ENCODE peak calls at places on chromosomes 3 and 15, in four cellular contexts. G is fibroblast of mammary gland, P is uterus, A is psoas muscle. Z is an unnamed sample.

GRCh38 chr3:97910931-97911351 is 61.3 kb downstream of the RIOX2 start:
- DNase-seq in A (no peak), G (no peak), P (no peak), Z (no peak)

GRCh38 chr15:28118531-28118930 is 19.4 kb upstream of the OCA2 start:
- DNase-seq in A (no peak), P (no peak), G (no peak), Z (no peak)

GRCh38 chr3:101085752-101086151 is 92.5 kb upstream of the ABI3BP start:
- DNase-seq in G (no peak), A (no peak), P (no peak), Z (no peak)

GRCh38 chr15:28094732-28095521 is 4.2 kb downstream of the OCA2 start:
- DNase-seq in P (no peak), G (no peak), A (peak), Z (no peak)

GRCh38 chr3:142027295-142027694 is 122.0 kb downstream of the TFDP2 start:
- DNase-seq in G (peak), P (no peak), A (no peak), Z (no peak)

GRCh38 chr3:123044981-123045763 is 17.6 kb upstream of the SEMA5B start:
- DNase-seq in G (no peak), A (no peak), P (no peak), Z (no peak)

GRCh38 chr15:87591042-87591441 is 665.5 kb downstream of the NTRK3 start:
- DNase-seq in G (no peak), A (no peak), P (no peak), Z (no peak)

GRCh38 chr3:170739410-170739809 is 130.6 kb downstream of the RPL22L1 start:
- DNase-seq in A (no peak), P (no peak), G (no peak), Z (no peak)

GRCh38 chr3:51378726-51379125 is 6.4 kb upstream of the MANF start:
- DNase-seq in G (no peak), A (no peak), P (no peak), Z (no peak)

GRCh38 chr15:65985387-65985786 is 116.1 kb downstream of the RAB11A start:
- DNase-seq in G (no peak), P (no peak), A (no peak), Z (no peak)

GRCh38 chr3:29335438-29335837 is 54.6 kb downstream of the RBMS3 start:
- DNase-seq in G (peak), A (peak), P (peak), Z (peak)

GRCh38 chr3:181133832-181134231 is 144.3 kb upstream of the DNAJC19 start:
- DNase-seq in G (no peak), A (no peak), P (no peak), Z (no peak)

GRCh38 chr15:90106522-90107117 is 4.4 kb upstream of the IDH2 start:
- DNase-seq in P (no peak), G (peak), A (peak), Z (no peak)

GRCh38 chr3:49787182-49787464 is 781 bp upstream of the IP6K1 start:
- DNase-seq in G (peak), A (no peak), P (no peak), Z (no peak)

GRCh38 chr15:32889189-32889588 is 171.4 kb downstream of the GREM1 start:
- DNase-seq in A (no peak), P (no peak), G (no peak), Z (no peak)

GRCh38 chr15:69129026-69129385 is 31.4 kb upstream of the GLCE start:
- DNase-seq in G (no peak), P (no peak), A (no peak), Z (no peak)

GRCh38 chr3:183591881-183592521 is 36.5 kb upstream of the KLHL6 start:
- DNase-seq in A (no peak), G (no peak), P (no peak), Z (no peak)

GRCh38 chr3:120497318-120497717 is 46.5 kb upstream of the FSTL1 start:
- DNase-seq in P (no peak), A (no peak), G (peak), Z (peak)

GRCh38 chr15:44340410-44340809 is 51.9 kb downstream of the GOLM2 start:
- DNase-seq in G (peak), A (no peak), P (no peak), Z (peak)

GRCh38 chr3:139758654-139759291 is 81.0 kb upstream of the NMNAT3 start:
- DNase-seq in G (no peak), P (no peak), A (no peak), Z (no peak)

GRCh38 chr15:42085236-42085605 is 9.1 kb downstream of the PLA2G4D start:
- DNase-seq in A (no peak), G (no peak), P (no peak), Z (no peak)

GRCh38 chr15:31079519-31079918 is 22.0 kb downstream of the TRPM1 start:
- DNase-seq in G (no peak), P (no peak), A (no peak), Z (no peak)

GRCh38 chr15:91199511-91199910 is 99.5 kb downstream of the SV2B start:
- DNase-seq in A (no peak), P (no peak), G (no peak), Z (no peak)

GRCh38 chr3:141476033-141476432 is 10.8 kb upstream of the RASA2 start:
- DNase-seq in P (no peak), A (no peak), G (no peak), Z (no peak)

GRCh38 chr3:180358179-180358578 is 243.8 kb upstream of the TTC14 start:
- DNase-seq in A (no peak), G (peak), P (no peak), Z (no peak)

GRCh38 chr3:119643528-119643927 is 16.9 kb downstream of the POPDC2 start:
- DNase-seq in A (no peak), P (no peak), G (peak), Z (no peak)

GRCh38 chr3:128294999-128295468 is 141.8 kb downstream of the EEFSEC start:
- DNase-seq in G (no peak), P (no peak), A (no peak), Z (no peak)

GRCh38 chr15:62115847-62116246 is 49.1 kb downstream of the C2CD4A start:
- DNase-seq in A (no peak), P (no peak), G (no peak), Z (no peak)

GRCh38 chr15:77002954-77003912 is 8.3 kb downstream of the PSTPIP1 start:
- DNase-seq in G (no peak), A (peak), P (no peak), Z (no peak)

GRCh38 chr3:97360804-97361203 is 403.8 kb upstream of the ARL6 start:
- DNase-seq in P (no peak), A (no peak), G (no peak), Z (no peak)

GRCh38 chr15:44654858-44655257 is 8.6 kb downstream of the SPG11 start:
- DNase-seq in P (no peak), A (no peak), G (peak), Z (peak)

GRCh38 chr3:44509985-44510360 is 32.5 kb upstream of the ZNF445 start:
- DNase-seq in A (no peak), G (peak), P (no peak), Z (peak)

GRCh38 chr15:63856711-63857458 is 23.1 kb upstream of the HERC1 start:
- DNase-seq in P (no peak), A (no peak), G (peak), Z (peak)

GRCh38 chr15:38189651-38190280 is 62.9 kb upstream of the SPRED1 start:
- DNase-seq in P (no peak), G (no peak), A (no peak), Z (no peak)

GRCh38 chr15:76328962-76329361 is 7.6 kb upstream of the ISL2 start:
- DNase-seq in A (no peak), G (peak), P (no peak), Z (no peak)

GRCh38 chr3:73490453-73491311 is 134.1 kb downstream of the PDZRN3 start:
- DNase-seq in P (no peak), A (peak), G (peak), Z (no peak)

GRCh38 chr3:65595222-65595996 is 443.3 kb downstream of the MAGI1 start:
- DNase-seq in P (no peak), G (no peak), A (no peak), Z (no peak)

GRCh38 chr3:65597952-65598413 is 440.7 kb downstream of the MAGI1 start:
- DNase-seq in P (no peak), A (no peak), G (no peak), Z (no peak)

GRCh38 chr3:65597225-65597951 is 441.3 kb downstream of the MAGI1 start:
- DNase-seq in A (no peak), G (no peak), P (no peak), Z (no peak)

GRCh38 chr3:65595997-65596300 is 442.8 kb downstream of the MAGI1 start:
- DNase-seq in P (no peak), G (no peak), A (no peak), Z (no peak)

GRCh38 chr3:65596511-65597224 is 442.1 kb downstream of the MAGI1 start:
- DNase-seq in A (no peak), G (no peak), P (no peak), Z (no peak)
- H3K4me3 ChIP-seq in A (peak), G (no peak), P (peak), Z (peak)

DNA sequence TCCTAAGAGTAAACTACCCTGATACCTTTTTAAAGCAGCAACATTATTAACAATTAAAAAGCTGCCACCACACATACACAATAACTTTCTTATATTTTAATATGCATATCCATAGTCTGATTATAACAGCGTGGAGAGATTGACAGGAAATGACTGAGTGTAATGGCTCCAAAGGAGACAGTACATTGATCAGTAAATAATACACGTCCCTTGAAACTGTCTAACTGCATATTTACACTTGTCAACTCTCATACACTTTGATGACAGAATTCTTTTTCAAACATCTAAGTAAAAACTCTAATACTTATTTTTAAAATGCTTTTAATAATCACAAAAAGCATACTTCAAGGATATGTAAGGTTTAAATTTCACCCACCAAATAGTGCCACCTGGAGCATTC is 99.5 kb downstream of the FOXP1 start:
- DNase-seq in A (no peak), P (no peak), G (no peak), Z (no peak)
- TF ChIP-seq CTCF in A (no peak), P (no peak), G (no peak), Z (no peak)

GRCh38 chr15:72195101-72195511 is 2.5 kb downstream of the GRAMD2A start:
- DNase-seq in A (no peak), G (no peak), P (no peak), Z (no peak)

GRCh38 chr15:72197045-72197459 is 535 bp downstream of the GRAMD2A start:
- DNase-seq in G (no peak), P (no peak), A (no peak), Z (no peak)

GRCh38 chr15:72198410-72199270 is 1.1 kb upstream of the GRAMD2A start:
- DNase-seq in P (no peak), A (no peak), G (no peak), Z (no peak)

GRCh38 chr15:72197460-72198409 is at the start of gene GRAMD2A:
- DNase-seq in P (no peak), A (peak), G (peak), Z (no peak)

DNA sequence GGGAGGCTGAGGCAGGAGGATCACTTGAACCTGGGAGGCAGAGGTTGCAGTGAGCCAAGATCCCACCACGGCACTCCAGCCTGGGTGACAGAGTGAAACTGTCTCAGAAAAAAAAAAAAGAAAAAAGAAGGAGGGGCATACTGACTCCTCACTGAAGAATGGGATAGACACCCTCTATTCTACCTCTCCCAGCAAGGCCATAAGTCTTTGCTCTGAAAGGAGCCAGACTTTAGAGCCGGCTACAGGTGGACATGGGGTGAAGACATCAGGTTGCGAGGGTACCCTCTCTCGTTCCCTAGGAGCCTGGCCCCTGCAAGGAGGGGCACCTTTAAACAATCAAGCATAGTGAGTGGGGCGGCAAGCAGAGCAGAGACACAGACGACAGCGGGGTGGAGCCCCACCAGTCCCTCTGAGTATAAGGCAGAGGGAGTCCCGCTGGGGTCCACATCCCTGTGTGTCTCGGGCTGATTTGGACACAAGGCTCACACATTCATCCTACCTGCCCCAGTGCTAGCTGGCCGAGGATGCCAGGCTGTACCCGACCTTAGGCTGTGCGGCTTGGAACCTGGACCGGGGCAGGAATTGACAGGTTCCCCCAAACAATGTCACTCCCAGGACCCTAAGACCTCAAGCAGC is 1.1 kb downstream of the GRAMD2A start:
- DNase-seq in G (no peak), A (no peak), P (no peak), Z (no peak)
- H3K4me3 ChIP-seq in G (no peak), A (no peak), P (no peak), Z (no peak)

DNA sequence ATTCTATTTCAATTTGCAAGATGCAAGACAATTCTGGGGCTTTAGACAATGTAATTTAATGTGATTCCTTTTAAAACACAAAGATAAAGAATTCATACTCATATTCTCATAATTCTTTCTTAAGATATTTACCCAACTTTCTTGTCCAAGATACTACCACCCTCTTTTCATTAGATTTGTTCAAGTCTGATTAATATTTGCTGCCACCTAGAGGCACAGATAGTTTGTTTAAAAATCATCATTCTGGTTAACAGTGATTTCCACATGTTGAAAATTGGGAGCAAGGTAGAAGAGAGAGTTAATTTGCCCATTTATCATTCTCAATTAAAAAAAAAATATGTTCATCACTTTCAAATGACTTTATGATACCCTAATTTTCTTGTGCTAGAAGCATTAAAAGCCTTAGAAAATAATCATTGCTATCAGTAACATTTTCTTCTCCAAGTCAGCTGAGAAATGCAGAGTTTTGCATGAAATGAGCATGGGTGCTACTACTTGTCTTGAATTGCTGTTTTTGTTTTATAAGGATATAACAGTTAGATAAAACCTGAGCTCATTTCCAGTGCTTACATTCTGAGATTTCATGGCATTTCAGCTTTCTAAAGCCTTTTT is 11.6 kb downstream of the TAMM41 start:
- DNase-seq in A (no peak), P (no peak), G (peak), Z (no peak)
- TF ChIP-seq CTCF in A (peak), P (peak), G (peak), Z (peak)

GRCh38 chr15:81097116-81097892 is 36.8 kb upstream of the CFAP161 start:
- DNase-seq in A (no peak), G (no peak), P (no peak), Z (no peak)
- H3K4me3 ChIP-seq in A (no peak), G (no peak), P (no peak), Z (no peak)

GRCh38 chr3:36408146-36408545 is 27.8 kb downstream of the STAC start:
- DNase-seq in A (no peak), P (no peak), G (peak), Z (no peak)
- TF ChIP-seq CTCF in A (no peak), P (no peak), G (peak), Z (peak)

GRCh38 chr3:165919284-165919683 is 82.1 kb upstream of the BCHE start:
- DNase-seq in P (no peak), G (no peak), A (no peak), Z (no peak)
- H3K4me3 ChIP-seq in P (no peak), G (no peak), A (no peak), Z (no peak)

DNA sequence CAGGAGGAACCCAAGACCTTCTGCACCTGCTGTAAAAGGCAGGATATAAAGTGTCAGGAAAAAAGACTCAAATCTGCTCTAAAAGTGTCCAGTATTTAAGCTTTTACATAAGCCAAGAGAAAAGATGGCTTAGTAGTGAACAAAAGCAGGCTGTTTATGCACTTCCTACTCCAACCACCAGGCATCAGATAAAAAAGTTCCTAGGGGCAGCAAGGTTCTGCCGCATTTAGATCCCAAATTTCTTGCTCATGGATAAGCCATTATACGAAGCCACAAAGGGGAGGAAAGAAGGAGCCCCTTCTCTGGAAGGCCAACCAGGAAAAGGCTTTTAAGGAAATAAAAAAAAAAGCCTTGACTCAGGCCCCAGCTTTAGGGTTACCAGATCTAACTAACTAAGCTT is 10.6 kb upstream of the SLC9C1 start:
- DNase-seq in A (no peak), P (no peak), G (peak), Z (no peak)
- TF ChIP-seq CTCF in A (peak), P (peak), G (peak), Z (peak)

GRCh38 chr3:47282424-47283192 is at the start of the genes KIF9 and KLHL18:
- DNase-seq in P (peak), A (peak), G (peak), Z (peak)
- H3K4me3 ChIP-seq in P (peak), A (peak), G (peak), Z (peak)

Z was measured in HFF-Myc.